ENCODE peak calls at places on chromosomes 3 and 15, in nine cellular contexts. K, A, M, Z, D, H, X, U and S are unnamed samples.

GRCh38 chr15:87736401-87736800 is 520.1 kb downstream of the NTRK3 start:
- DNase-seq in K (no peak), A (no peak), M (no peak), Z (no peak), D (no peak), H (peak), X (no peak), U (no peak), S (no peak)

GRCh38 chr3:170307998-170308398 is 49.5 kb upstream of the SKIL start:
- DNase-seq in K (peak), A (peak), M (no peak), Z (peak), D (no peak), H (peak), X (no peak), U (no peak), S (no peak)

GRCh38 chr3:196341142-196341541 is 3.0 kb upstream of the TM4SF19 start:
- DNase-seq in K (peak), A (no peak), M (no peak), Z (no peak), D (no peak), H (peak), X (no peak), U (no peak), S (no peak)

GRCh38 chr3:172711457-172711800 is 562 bp upstream of the NCEH1 start:
- DNase-seq in K (no peak), A (no peak), M (no peak), Z (no peak), D (no peak), H (no peak), X (no peak), U (no peak), S (no peak)

GRCh38 chr3:157746391-157746790 is 243.2 kb upstream of the VEPH1 start:
- DNase-seq in K (no peak), A (no peak), M (no peak), Z (no peak), D (no peak), H (no peak), X (no peak), U (no peak), S (no peak)

GRCh38 chr3:53254810-53255359 is 937 bp downstream of the TKT start:
- DNase-seq in K (peak), A (peak), M (peak), Z (peak), D (peak), H (peak), X (peak), U (peak), S (peak)

GRCh38 chr3:188788621-188789081 is 383.1 kb upstream of the TPRG1 start:
- DNase-seq in K (peak), A (no peak), M (no peak), Z (no peak), D (no peak), H (peak), X (peak), U (peak), S (no peak)

GRCh38 chr3:150372320-150373118 is 35.6 kb upstream of the TSC22D2 start:
- DNase-seq in K (peak), A (no peak), M (no peak), Z (no peak), D (no peak), H (peak), X (no peak), U (peak), S (no peak)

GRCh38 chr3:113051222-113051804 is 60.5 kb downstream of the GTPBP8 start:
- DNase-seq in K (peak), A (peak), M (peak), Z (peak), D (peak), H (peak), X (peak), U (peak), S (peak)

GRCh38 chr15:101027273-101027901 is 108.2 kb downstream of the LRRK1 start:
- DNase-seq in K (no peak), A (no peak), M (no peak), Z (peak), D (no peak), H (no peak), X (no peak), U (no peak), S (no peak)

GRCh38 chr3:110598847-110599490 is 472.6 kb upstream of the NECTIN3 start:
- DNase-seq in K (peak), A (peak), M (no peak), Z (no peak), D (no peak), H (peak), X (no peak), U (no peak), S (no peak)

GRCh38 chr3:187210555-187211327 is 13.5 kb downstream of the RTP1 start:
- DNase-seq in K (no peak), A (peak), M (no peak), Z (peak), D (no peak), H (peak), X (no peak), U (no peak), S (no peak)

GRCh38 chr3:126133606-126134005 is 46.8 kb downstream of the ALDH1L1 start:
- DNase-seq in K (no peak), A (no peak), M (no peak), Z (no peak), D (no peak), H (no peak), X (no peak), U (no peak), S (peak)

GRCh38 chr15:29570121-29570930 is 251.9 kb downstream of the TJP1 start:
- DNase-seq in K (no peak), A (peak), M (peak), Z (peak), D (peak), H (no peak), X (no peak), U (peak), S (peak)

GRCh38 chr15:94792166-94792565 is 560.8 kb downstream of the MCTP2 start:
- DNase-seq in K (peak), A (no peak), M (no peak), Z (no peak), D (no peak), H (peak), X (no peak), U (peak), S (no peak)

GRCh38 chr3:134037168-134037567 is 7.4 kb upstream of the SLCO2A1 start:
- DNase-seq in K (no peak), A (no peak), M (no peak), Z (no peak), D (no peak), H (no peak), X (no peak), U (no peak), S (no peak)

DNA sequence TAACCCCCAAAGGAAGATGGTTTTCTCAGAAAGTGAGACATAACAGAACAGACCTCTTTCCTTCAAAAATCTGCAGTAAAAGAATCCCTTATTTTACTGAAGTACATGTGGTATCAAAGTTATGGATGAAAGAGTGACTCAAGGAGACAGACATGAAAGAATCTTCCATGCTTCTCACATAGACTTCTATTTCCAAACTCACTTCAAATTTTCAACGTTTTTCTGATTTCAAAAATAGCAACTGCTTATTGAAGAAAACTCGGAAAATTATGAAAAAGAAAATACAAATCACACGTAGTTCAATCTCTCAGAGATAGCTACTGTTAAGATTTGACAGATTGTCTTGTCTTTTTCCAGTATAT is 39.8 kb upstream of the TRA2B start:
- DNase-seq in K (no peak), A (no peak), M (no peak), Z (no peak), D (no peak), H (no peak), X (no peak), U (no peak), S (no peak)
- TF ChIP-seq CTCF in K (no peak), A (no peak), M (no peak), Z (peak), D (no peak), H (no peak), X (peak), U (no peak), S (no peak)

DNA sequence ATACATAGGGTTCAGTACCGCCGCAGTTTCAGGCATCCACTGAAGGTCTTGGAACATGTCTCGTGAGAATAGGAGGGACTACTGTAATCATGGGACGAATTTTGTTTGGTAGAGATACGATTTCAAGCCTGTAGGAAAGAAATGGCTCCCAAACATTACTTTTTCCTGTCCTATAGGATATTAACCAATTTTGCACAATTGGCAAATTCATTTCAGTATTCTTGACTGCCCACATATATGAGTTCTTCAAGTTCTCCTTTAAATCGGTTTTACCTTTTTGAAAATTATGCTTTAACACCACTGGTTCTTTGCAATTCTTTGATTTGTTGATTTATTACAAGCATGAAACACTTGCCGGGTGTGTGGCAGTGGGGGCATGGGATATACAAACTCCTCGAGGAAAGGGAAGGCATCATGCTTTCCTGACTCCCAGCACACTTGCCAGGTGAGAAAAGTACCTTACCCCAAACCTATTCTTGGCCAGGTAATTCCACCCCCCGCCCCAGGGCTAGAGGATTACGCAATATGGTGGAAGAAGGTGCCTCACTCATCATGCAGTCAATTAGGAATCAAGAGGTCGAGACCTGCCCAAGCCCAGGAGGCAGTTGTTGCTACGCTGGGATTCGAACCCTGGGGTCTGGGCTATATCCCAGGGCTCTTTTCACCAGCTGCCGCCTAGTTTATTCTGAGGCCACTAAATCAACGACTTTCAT is 584 bp upstream of the LARS2 start:
- DNase-seq in K (no peak), A (peak), M (no peak), Z (no peak), D (no peak), H (no peak), X (no peak), U (no peak), S (peak)
- TF ChIP-seq CTCF in K (no peak), A (no peak), M (no peak), Z (no peak), D (no peak), H (no peak), X (no peak), U (no peak), S (no peak)

GRCh38 chr3:64033033-64033432 is 9.7 kb upstream of the PSMD6 start:
- DNase-seq in K (no peak), A (no peak), M (no peak), Z (no peak), D (no peak), H (no peak), X (no peak), U (no peak), S (no peak)
- TF ChIP-seq CTCF in K (no peak), A (no peak), M (no peak), Z (no peak), D (no peak), H (no peak), X (no peak), U (no peak), S (no peak)

DNA sequence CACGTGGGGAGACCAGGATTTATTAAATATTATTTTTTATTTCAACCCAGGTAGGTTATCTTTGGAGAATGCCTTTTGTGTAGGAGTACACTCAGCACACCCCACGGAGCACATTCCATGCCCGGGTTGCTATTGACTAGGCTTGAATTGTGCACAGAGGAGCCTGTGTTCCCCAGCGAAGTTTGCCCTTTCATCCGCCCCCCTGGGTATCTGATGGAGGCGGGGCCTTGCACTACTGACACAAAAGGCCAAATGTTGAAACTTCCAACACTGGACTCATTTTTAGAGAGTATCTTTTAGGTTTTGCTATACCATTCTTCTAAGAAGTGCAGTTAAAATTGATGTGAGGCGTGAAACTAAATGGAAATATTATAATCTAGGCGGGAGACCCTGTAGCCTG is 39.3 kb upstream of the PPP4R2 start:
- DNase-seq in K (no peak), A (no peak), M (no peak), Z (no peak), D (no peak), H (no peak), X (no peak), U (no peak), S (no peak)
- TF ChIP-seq CTCF in K (no peak), A (no peak), M (no peak), Z (no peak), D (no peak), H (no peak), X (no peak), U (no peak), S (no peak)

GRCh38 chr3:153443961-153444360 is 281.9 kb downstream of the RAP2B start:
- DNase-seq in K (peak), A (peak), M (peak), Z (no peak), D (no peak), H (peak), X (no peak), U (peak), S (no peak)
- TF ChIP-seq CTCF in K (peak), A (peak), M (peak), Z (peak), D (no peak), H (peak), X (peak), U (peak), S (no peak)

GRCh38 chr3:186002884-186003472 is 65.2 kb upstream of the TRA2B start:
- DNase-seq in K (peak), A (peak), M (peak), Z (peak), D (no peak), H (peak), X (no peak), U (peak), S (peak)
- TF ChIP-seq CTCF in K (peak), A (peak), M (peak), Z (peak), D (no peak), H (peak), X (no peak), U (peak), S (peak)

GRCh38 chr15:91941871-91942270 is 88.4 kb downstream of the SLCO3A1 start:
- DNase-seq in K (peak), A (no peak), M (no peak), Z (no peak), D (no peak), H (no peak), X (no peak), U (no peak), S (no peak)
- TF ChIP-seq CTCF in K (no peak), A (no peak), M (no peak), Z (no peak), D (no peak), H (no peak), X (peak), U (no peak), S (no peak)